ENCODE peak calls at places on chromosomes 1 and 21, in four cellular contexts. V is IMR-90, M is K562, Z is GM12878. X is an unnamed sample.
A peak's percentile ranks its signal among the peaks of the same experiment; 100 is the strongest.

GRCh38 chr1:31727195-31727594 is 23.4 kb upstream of the COL16A1 start:
- DNase-seq in V (no peak), M (no peak), Z (no peak), X (no peak)

GRCh38 chr1:229148041-229148671 is 122.8 kb upstream of the RAB4A start:
- DNase-seq in V (no peak), M (peak; percentile 67), Z (no peak), X (no peak)

GRCh38 chr1:168202941-168203654 is 22.7 kb upstream of the SFT2D2 start:
- DNase-seq in V (peak; percentile 81), M (no peak), Z (no peak), X (no peak)

GRCh38 chr1:7362947-7363346 is 408.1 kb upstream of the VAMP3 start:
- DNase-seq in V (no peak), M (no peak), Z (no peak), X (no peak)

GRCh38 chr1:167935252-167936067 is 1.0 kb upstream of the DCAF6 start:
- DNase-seq in V (peak; percentile 36), M (no peak), Z (no peak), X (peak; percentile 57)

GRCh38 chr1:65267291-65268087 is 41.9 kb upstream of the DNAJC6 start:
- DNase-seq in V (no peak), M (peak; percentile 48), Z (no peak), X (no peak)

GRCh38 chr1:246319111-246319510 is 188.0 kb downstream of the SMYD3 start:
- DNase-seq in V (peak; percentile 14), M (no peak), Z (no peak), X (no peak)

GRCh38 chr1:53470155-53470554 is 11.0 kb downstream of the DMRTB1 start:
- DNase-seq in V (peak; percentile 58), M (peak; percentile 94), Z (no peak), X (peak; percentile 64)

GRCh38 chr21:42760361-42760970 is 107.0 kb downstream of the PDE9A start:
- DNase-seq in V (no peak), M (no peak), Z (no peak), X (no peak)

GRCh38 chr1:174740248-174740990 is 259.3 kb upstream of the CACYBP start:
- DNase-seq in V (peak; percentile 42), M (no peak), Z (no peak), X (no peak)

GRCh38 chr1:84479998-84480397 is 932 bp downstream of the RPF1 start:
- DNase-seq in V (peak; percentile 6), M (peak; percentile 19), Z (no peak), X (no peak)

GRCh38 chr21:16279658-16280581 is 550.1 kb downstream of the USP25 start:
- DNase-seq in V (peak; percentile 10), M (no peak), Z (no peak), X (peak; percentile 70)

GRCh38 chr1:183105449-183105848 is 80.6 kb upstream of the LAMC2 start:
- DNase-seq in V (peak; percentile 76), M (no peak), Z (no peak), X (no peak)

GRCh38 chr1:26862781-26863676 is at the start of gene SFN:
- DNase-seq in V (no peak), M (peak; percentile 94), Z (no peak), X (no peak)

GRCh38 chr1:35097224-35097623 is 18.0 kb downstream of the ZMYM1 start:
- DNase-seq in V (no peak), M (no peak), Z (no peak), X (peak; percentile 60)

GRCh38 chr1:12275370-12275769 is 45.5 kb downstream of the VPS13D start:
- DNase-seq in V (no peak), M (peak; percentile 60), Z (no peak), X (peak; percentile 20)

GRCh38 chr21:44823179-44823654 is 5.4 kb upstream of the SUMO3 start:
- DNase-seq in V (no peak), M (no peak), Z (no peak), X (no peak)

GRCh38 chr1:175978926-175979325 is 228.2 kb downstream of the COP1 start:
- DNase-seq in V (peak; percentile 4), M (no peak), Z (no peak), X (peak; percentile 27)

GRCh38 chr21:38297193-38297592 is 40.4 kb downstream of the KCNJ15 start:
- DNase-seq in V (peak; percentile 78), M (no peak), Z (no peak), X (peak; percentile 42)

GRCh38 chr1:231192620-231193163 is 30.8 kb downstream of the TRIM67 start:
- DNase-seq in V (no peak), M (no peak), Z (no peak), X (peak; percentile 72)

GRCh38 chr1:171610385-171610784 is 11.7 kb upstream of the MYOCOS start:
- DNase-seq in V (peak; percentile 37), M (no peak), Z (no peak), X (no peak)

GRCh38 chr1:15975358-15975804 is 520 bp downstream of the ZBTB17 start:
- DNase-seq in V (peak; percentile 58), M (peak; percentile 93), Z (peak; percentile 23), X (peak; percentile 62)

GRCh38 chr21:16695074-16695473 is 817.8 kb upstream of the CXADR start:
- DNase-seq in V (no peak), M (no peak), Z (no peak), X (no peak)

GRCh38 chr1:203528098-203528497 is 34.1 kb downstream of the OPTC start:
- DNase-seq in V (no peak), M (no peak), Z (no peak), X (no peak)

GRCh38 chr1:206421616-206422355 is 48.5 kb upstream of the IKBKE start:
- DNase-seq in V (no peak), M (no peak), Z (no peak), X (no peak)

GRCh38 chr1:24022611-24023359 is 42.7 kb upstream of the SRSF10 start:
- DNase-seq in V (peak; percentile 89), M (no peak), Z (no peak), X (no peak)

GRCh38 chr1:154773551-154773950 is 96.5 kb downstream of the KCNN3 start:
- DNase-seq in V (no peak), M (no peak), Z (no peak), X (no peak)

GRCh38 chr1:154772056-154772455 is 98.0 kb downstream of the KCNN3 start:
- DNase-seq in V (no peak), M (no peak), Z (no peak), X (no peak)

GRCh38 chr1:154770897-154771594 is 99.0 kb downstream of the KCNN3 start:
- DNase-seq in V (no peak), M (no peak), Z (no peak), X (no peak)

GRCh38 chr1:154774175-154774855 is 95.8 kb downstream of the KCNN3 start:
- DNase-seq in V (no peak), M (no peak), Z (no peak), X (no peak)

DNA sequence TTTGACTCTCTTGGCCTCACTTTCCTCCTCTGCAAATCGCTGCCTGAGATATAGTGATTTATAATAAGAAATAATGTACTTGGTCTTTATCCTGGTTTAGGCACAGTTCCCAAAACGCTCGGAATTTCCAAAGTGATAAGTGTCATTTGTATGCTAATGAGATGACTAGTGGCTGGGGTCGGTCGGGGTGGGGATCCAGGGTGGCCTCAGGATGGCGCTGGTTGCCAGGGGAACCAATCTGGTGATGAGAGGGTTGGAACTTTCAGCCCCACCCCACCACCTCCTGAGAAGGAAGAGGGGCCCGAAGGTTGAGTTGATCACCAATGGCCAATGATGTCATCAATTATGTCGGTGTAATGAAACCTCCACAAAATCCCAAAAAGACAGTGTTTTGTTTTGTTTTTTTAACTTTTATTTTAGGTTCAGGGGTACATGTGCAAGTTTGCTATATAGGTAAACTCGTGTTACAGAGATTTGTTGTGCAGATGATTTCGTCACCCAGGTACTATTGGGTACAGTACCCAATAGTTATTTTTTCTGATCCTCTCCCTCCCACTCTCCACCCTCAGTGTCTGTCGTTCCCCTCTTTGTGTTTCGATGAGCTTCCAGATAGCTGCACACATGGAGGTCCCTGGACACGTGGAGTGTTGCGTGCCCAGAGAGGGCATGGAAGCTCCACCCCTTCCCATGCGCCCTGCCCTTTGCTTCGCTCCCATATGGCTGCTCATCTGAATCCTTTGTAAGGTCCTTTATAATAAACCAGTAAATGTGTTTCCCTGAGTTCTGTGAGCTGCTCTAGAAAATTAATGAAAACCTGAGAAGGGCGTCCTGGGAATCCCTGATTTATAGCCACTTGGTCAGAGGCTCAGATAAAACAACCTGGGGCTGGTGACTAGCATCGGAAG is 97.2 kb downstream of the KCNN3 start:
- DNase-seq in V (no peak), M (no peak), Z (no peak), X (no peak)
- TF ChIP-seq CTCF in V (no peak), M (no peak), Z (peak; percentile 24), X (no peak)

GRCh38 chr1:93345633-93346471 is at the start of gene DR1:
- DNase-seq in V (peak; percentile 95), M (peak; percentile 93), Z (peak; percentile 67), X (peak; percentile 94)
- TF ChIP-seq FOS in V (no peak), M (no peak), Z (no peak), X (no peak)

DNA sequence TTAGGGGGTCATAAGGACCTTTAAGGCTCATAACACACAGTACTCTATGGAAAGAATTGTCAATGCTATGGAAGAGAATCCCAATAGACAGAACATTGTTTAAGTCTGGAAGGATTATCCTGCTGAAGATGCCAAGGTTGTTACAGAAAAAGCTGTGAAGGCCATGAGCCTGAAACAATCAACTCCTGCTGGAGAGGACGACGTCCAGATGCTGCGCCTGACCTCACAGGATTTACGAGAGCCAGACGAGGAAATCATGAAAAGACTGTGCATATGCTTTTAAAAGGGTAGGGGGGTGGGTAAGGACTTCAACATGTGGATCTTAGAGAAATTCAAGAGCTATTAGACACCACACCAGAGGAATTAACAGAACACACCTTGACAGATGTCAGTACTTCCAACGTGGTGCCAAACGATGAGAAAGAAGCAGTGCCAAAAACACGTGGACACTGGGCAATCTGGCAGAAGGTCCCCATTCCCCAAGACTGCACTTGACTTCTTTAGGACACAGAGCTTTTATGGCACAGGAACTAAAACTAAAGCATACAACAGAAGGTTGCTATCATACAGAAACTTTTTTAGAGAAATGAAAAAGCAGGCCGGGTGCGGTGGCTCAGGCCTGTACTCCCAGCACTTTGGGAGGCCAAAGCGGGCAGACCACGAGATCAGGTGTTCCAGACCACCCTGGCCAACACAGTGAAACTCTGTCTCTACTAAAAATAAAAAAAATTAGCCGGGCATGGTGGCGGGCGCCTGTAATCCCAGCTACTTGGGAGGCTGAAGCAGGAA is 43.2 kb downstream of the GNB1 start:
- DNase-seq in V (no peak), M (no peak), Z (no peak), X (no peak)
- TF ChIP-seq POLR2A in V (no peak), M (no peak), Z (no peak), X (no peak)

DNA sequence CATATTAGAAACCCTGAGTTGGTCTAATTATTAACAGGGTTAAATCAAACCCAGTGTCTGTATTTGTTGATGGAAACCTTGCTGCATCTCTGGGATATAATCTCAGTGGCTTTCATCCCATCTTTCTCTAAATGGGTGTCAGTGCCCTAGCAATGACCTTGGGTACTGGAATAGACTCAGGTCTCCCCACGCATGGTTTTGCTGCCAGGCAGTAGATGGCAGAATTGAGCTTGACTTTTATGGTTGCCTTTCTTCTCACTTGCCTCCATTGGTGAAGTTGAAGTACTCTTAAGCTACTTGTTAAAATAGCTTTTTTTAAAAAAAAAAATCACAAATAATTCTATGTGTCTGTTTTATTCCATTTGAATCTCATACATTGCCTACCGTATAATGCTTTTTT is 81.8 kb upstream of the HMCN1 start:
- DNase-seq in V (no peak), M (no peak), Z (no peak), X (no peak)
- TF ChIP-seq CTCF in V (no peak), M (no peak), Z (peak; percentile 7), X (peak; percentile 17)